ENCODE peak calls at places on chromosome 9, in eight cellular contexts. J, I, W, Z, H, O, G and T are unnamed samples.

GRCh38 chr9:74025402-74025894 is 471.7 kb upstream of the RORB start:
- DNase-seq in J (no peak), I (no peak), W (no peak), Z (no peak), H (peak; percentile 39), O (peak; percentile 1), G (no peak), T (peak; percentile 2)

GRCh38 chr9:25350011-25350410 is 328.2 kb downstream of the TUSC1 start:
- DNase-seq in J (no peak), I (no peak), W (no peak), Z (no peak), H (no peak), O (peak; percentile 1), G (no peak), T (no peak)

GRCh38 chr9:21576331-21577189 is 94.4 kb upstream of the IFNE start:
- DNase-seq in J (no peak), I (no peak), W (no peak), Z (peak; percentile 15), H (peak; percentile 38), O (peak; percentile 31), G (peak; percentile 31), T (peak; percentile 78)

GRCh38 chr9:93390953-93391515 is 60.5 kb upstream of the FAM120A start:
- DNase-seq in J (no peak), I (no peak), W (no peak), Z (no peak), H (no peak), O (no peak), G (no peak), T (no peak)

GRCh38 chr9:88198346-88198807 is 60.1 kb upstream of the SPATA31C2 start:
- DNase-seq in J (no peak), I (no peak), W (no peak), Z (no peak), H (peak; percentile 29), O (peak; percentile 38), G (no peak), T (peak; percentile 54)

GRCh38 chr9:9912459-9912858 is 700.3 kb downstream of the PTPRD start:
- DNase-seq in J (no peak), I (peak; percentile 52), W (no peak), Z (no peak), H (no peak), O (no peak), G (no peak), T (no peak)

GRCh38 chr9:115593587-115594091 is 475.7 kb upstream of the TNC start:
- DNase-seq in J (no peak), I (peak; percentile 8), W (no peak), Z (no peak), H (peak; percentile 55), O (no peak), G (peak; percentile 36), T (peak; percentile 41)

GRCh38 chr9:133086894-133087293 is 25.1 kb downstream of the CEL start:
- DNase-seq in J (no peak), I (no peak), W (no peak), Z (no peak), H (no peak), O (no peak), G (no peak), T (no peak)

GRCh38 chr9:87336914-87337333 is 160.7 kb upstream of the DAPK1 start:
- DNase-seq in J (no peak), I (peak; percentile 68), W (no peak), Z (no peak), H (peak; percentile 86), O (peak; percentile 34), G (peak; percentile 61), T (peak; percentile 76)

GRCh38 chr9:104301770-104302169 is 202.3 kb upstream of the OR13F1 start:
- DNase-seq in J (no peak), I (peak; percentile 68), W (no peak), Z (no peak), H (no peak), O (no peak), G (no peak), T (no peak)

GRCh38 chr9:72807765-72808445 is 144.9 kb downstream of the ALDH1A1 start:
- DNase-seq in J (no peak), I (no peak), W (no peak), Z (no peak), H (no peak), O (no peak), G (peak; percentile 30), T (no peak)

GRCh38 chr9:132694144-132694543 is 23.9 kb downstream of the GTF3C4 start:
- DNase-seq in J (no peak), I (no peak), W (no peak), Z (no peak), H (no peak), O (no peak), G (peak; percentile 31), T (no peak)

GRCh38 chr9:112439825-112440224 is 46.8 kb upstream of the KIAA1958 start:
- DNase-seq in J (no peak), I (peak; percentile 49), W (no peak), Z (no peak), H (no peak), O (no peak), G (no peak), T (no peak)

GRCh38 chr9:112338561-112338960 is 5.1 kb upstream of the PTBP3 start:
- DNase-seq in J (no peak), I (no peak), W (no peak), Z (no peak), H (peak; percentile 41), O (no peak), G (no peak), T (peak; percentile 70)

GRCh38 chr9:107784235-107784958 is 294.8 kb upstream of the KLF4 start:
- DNase-seq in J (no peak), I (no peak), W (no peak), Z (peak; percentile 45), H (peak; percentile 68), O (peak; percentile 32), G (peak; percentile 56), T (peak; percentile 87)

GRCh38 chr9:128818839-128819715 is 777 bp downstream of the ENDOG start:
- DNase-seq in J (peak; percentile 31), I (peak; percentile 29), W (peak; percentile 21), Z (peak; percentile 51), H (peak; percentile 62), O (no peak), G (peak; percentile 51), T (peak; percentile 43)

GRCh38 chr9:28073278-28073677 is 500.0 kb upstream of the C9orf72 start:
- DNase-seq in J (no peak), I (no peak), W (no peak), Z (no peak), H (peak; percentile 78), O (no peak), G (peak; percentile 6), T (peak; percentile 38)

GRCh38 chr9:94085062-94085639 is 887 bp downstream of the PTPDC1 start:
- DNase-seq in J (no peak), I (no peak), W (no peak), Z (no peak), H (no peak), O (no peak), G (peak; percentile 57), T (peak; percentile 11)

GRCh38 chr9:97761066-97761598 is 64.0 kb upstream of the XPA start:
- DNase-seq in J (no peak), I (no peak), W (no peak), Z (no peak), H (peak; percentile 62), O (no peak), G (no peak), T (no peak)

GRCh38 chr9:78054180-78054579 is 22.6 kb upstream of the GNAQ start:
- DNase-seq in J (peak; percentile 11), I (no peak), W (no peak), Z (no peak), H (no peak), O (no peak), G (no peak), T (no peak)

GRCh38 chr9:74645007-74645639 is 148.0 kb downstream of the RORB start:
- DNase-seq in J (no peak), I (peak; percentile 6), W (no peak), Z (no peak), H (peak; percentile 44), O (no peak), G (peak; percentile 4), T (peak; percentile 19)

GRCh38 chr9:104386425-104387069 is 117.5 kb upstream of the OR13F1 start:
- DNase-seq in J (no peak), I (peak; percentile 47), W (no peak), Z (no peak), H (peak; percentile 55), O (peak; percentile 53), G (no peak), T (peak; percentile 61)

GRCh38 chr9:110940949-110941557 is 97.2 kb downstream of the LPAR1 start:
- DNase-seq in J (no peak), I (no peak), W (no peak), Z (no peak), H (no peak), O (no peak), G (no peak), T (no peak)

GRCh38 chr9:81305561-81306182 is 383.7 kb downstream of the TLE1 start:
- DNase-seq in J (no peak), I (no peak), W (no peak), Z (no peak), H (no peak), O (no peak), G (no peak), T (no peak)

GRCh38 chr9:127777368-127777960 is 1.0 kb downstream of the SH2D3C start:
- DNase-seq in J (no peak), I (no peak), W (no peak), Z (no peak), H (no peak), O (no peak), G (no peak), T (no peak)

GRCh38 chr9:72149231-72149975 is at the start of gene GDA:
- DNase-seq in J (no peak), I (no peak), W (no peak), Z (no peak), H (peak; percentile 44), O (no peak), G (peak; percentile 65), T (peak; percentile 11)

GRCh38 chr9:706606-707451 is 134.7 kb upstream of the DMRT1 start:
- DNase-seq in J (no peak), I (peak; percentile 8), W (no peak), Z (peak; percentile 80), H (peak; percentile 74), O (no peak), G (peak; percentile 67), T (peak; percentile 86)

GRCh38 chr9:97958812-97959511 is 21.0 kb upstream of the HEMGN start:
- DNase-seq in J (no peak), I (no peak), W (no peak), Z (no peak), H (no peak), O (no peak), G (no peak), T (peak; percentile 33)

GRCh38 chr9:35673132-35673997 is at the start of gene CA9:
- DNase-seq in J (no peak), I (peak; percentile 86), W (no peak), Z (no peak), H (no peak), O (no peak), G (no peak), T (no peak)

GRCh38 chr9:28699632-28700031 is 1126.4 kb upstream of the C9orf72 start:
- DNase-seq in J (no peak), I (no peak), W (no peak), Z (no peak), H (no peak), O (no peak), G (no peak), T (no peak)

GRCh38 chr9:69391946-69392345 is 66.9 kb downstream of the ENTREP1 start:
- DNase-seq in J (no peak), I (no peak), W (no peak), Z (no peak), H (no peak), O (no peak), G (no peak), T (no peak)

GRCh38 chr9:22045423-22045822 is 36.3 kb upstream of the CDKN2B start:
- DNase-seq in J (no peak), I (no peak), W (no peak), Z (no peak), H (no peak), O (no peak), G (no peak), T (no peak)

GRCh38 chr9:10232352-10232930 is 380.4 kb downstream of the PTPRD start:
- DNase-seq in J (no peak), I (no peak), W (no peak), Z (no peak), H (peak; percentile 6), O (no peak), G (no peak), T (no peak)

GRCh38 chr9:22037954-22038690 is 29.0 kb upstream of the CDKN2B start:
- DNase-seq in J (no peak), I (no peak), W (no peak), Z (no peak), H (no peak), O (no peak), G (no peak), T (peak; percentile 22)